ENCODE peak calls at places on chromosome 1, in four cellular contexts. R, P, A and T are unnamed samples.

GRCh38 chr1:5245348-5245747 is 590.9 kb downstream of the AJAP1 start:
- DNase-seq in R (no peak), P (no peak), A (no peak), T (no peak)

GRCh38 chr1:18727956-18728355 is 97.3 kb downstream of the PAX7 start:
- DNase-seq in R (no peak), P (no peak), A (no peak), T (no peak)

GRCh38 chr1:33165209-33165608 is 16.6 kb downstream of the TRIM62 start:
- DNase-seq in R (peak; percentile 96), P (no peak), A (peak; percentile 85), T (peak; percentile 83)

GRCh38 chr1:205610781-205611473 is 20.9 kb downstream of the ELK4 start:
- DNase-seq in R (no peak), P (no peak), A (no peak), T (no peak)

GRCh38 chr1:214364335-214364734 is 83.4 kb downstream of the SMYD2 start:
- DNase-seq in R (no peak), P (no peak), A (no peak), T (no peak)

GRCh38 chr1:32351077-32351858 is 11.0 kb downstream of the FAM229A start:
- DNase-seq in R (peak; percentile 100), P (peak; percentile 89), A (peak; percentile 96), T (peak; percentile 100)

GRCh38 chr1:206133751-206134371 is 16.7 kb upstream of the AVPR1B start:
- DNase-seq in R (no peak), P (no peak), A (no peak), T (no peak)

GRCh38 chr1:161307230-161307768 is 2.5 kb downstream of the MPZ start:
- DNase-seq in R (peak; percentile 68), P (peak; percentile 54), A (no peak), T (no peak)

GRCh38 chr1:4756851-4757580 is 102.6 kb downstream of the AJAP1 start:
- DNase-seq in R (no peak), P (no peak), A (no peak), T (no peak)

GRCh38 chr1:115879977-115880376 is 39.1 kb upstream of the NHLH2 start:
- DNase-seq in R (no peak), P (no peak), A (peak; percentile 20), T (no peak)

GRCh38 chr1:244862354-244862698 is 2.0 kb downstream of the HNRNPU start:
- DNase-seq in R (no peak), P (no peak), A (no peak), T (no peak)

GRCh38 chr1:228838717-228839500 is 103.6 kb downstream of the RHOU start:
- DNase-seq in R (no peak), P (peak; percentile 62), A (no peak), T (no peak)

GRCh38 chr1:119549719-119550141 is 42.7 kb downstream of the HSD3B1 start:
- DNase-seq in R (peak; percentile 26), P (peak; percentile 53), A (peak; percentile 70), T (peak; percentile 62)

GRCh38 chr1:95438213-95438948 is 204.4 kb downstream of the RWDD3 start:
- DNase-seq in R (no peak), P (no peak), A (no peak), T (no peak)

GRCh38 chr1:184820218-184820720 is 65.6 kb upstream of the EDEM3 start:
- DNase-seq in R (no peak), P (no peak), A (no peak), T (no peak)

GRCh38 chr1:108141604-108142003 is 58.5 kb downstream of the SLC25A24 start:
- DNase-seq in R (no peak), P (no peak), A (no peak), T (no peak)

GRCh38 chr1:9816199-9816598 is 7.6 kb downstream of the CLSTN1 start:
- DNase-seq in R (no peak), P (no peak), A (no peak), T (no peak)

GRCh38 chr1:202149566-202149965 is 5.0 kb upstream of the ARL8A start:
- DNase-seq in R (no peak), P (no peak), A (no peak), T (no peak)

GRCh38 chr1:47650205-47650604 is 212.4 kb downstream of the FOXD2 start:
- DNase-seq in R (no peak), P (no peak), A (no peak), T (no peak)

GRCh38 chr1:107464827-107465226 is 324.0 kb downstream of the NTNG1 start:
- DNase-seq in R (no peak), P (no peak), A (peak; percentile 33), T (peak; percentile 22)

GRCh38 chr1:59502009-59502691 is 205.3 kb downstream of the FGGY start:
- DNase-seq in R (no peak), P (no peak), A (no peak), T (no peak)

GRCh38 chr1:70874826-70875225 is 172.8 kb downstream of the PTGER3 start:
- DNase-seq in R (no peak), P (no peak), A (no peak), T (no peak)

DNA sequence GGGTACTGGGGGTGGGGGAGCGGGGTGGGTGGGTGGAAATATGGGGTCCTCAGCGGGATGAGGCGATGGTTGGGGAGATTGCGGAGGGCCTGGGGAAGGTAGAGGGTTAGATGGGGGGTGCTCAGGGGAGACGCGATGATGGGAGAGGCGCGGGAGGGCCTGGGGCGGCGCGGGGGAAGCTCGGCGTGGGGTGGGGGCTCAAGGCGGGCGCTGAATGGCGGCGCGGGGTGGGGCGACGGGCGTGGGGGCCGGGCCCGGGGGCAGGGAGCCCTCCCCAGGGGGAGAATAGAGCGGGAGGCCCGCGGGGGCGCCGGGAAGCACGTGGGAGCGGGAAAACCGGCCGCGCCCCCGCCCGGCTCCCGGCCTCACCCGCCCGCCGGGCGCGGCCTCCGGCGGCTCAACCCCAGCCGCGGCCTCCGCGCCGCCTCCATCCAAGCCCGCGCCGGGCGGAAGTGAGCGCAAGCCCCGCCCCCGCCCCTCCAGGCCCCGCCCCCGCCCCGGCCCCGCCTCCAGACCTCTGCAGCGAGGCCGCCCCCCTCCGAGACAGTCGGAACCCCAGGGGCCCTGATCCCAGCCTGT is at the start of gene FAAP20:
- DNase-seq in R (peak; percentile 91), P (peak; percentile 24), A (peak; percentile 60), T (peak; percentile 81)
- TF ChIP-seq ELF4 in R (no peak), P (no peak), A (no peak), T (no peak)

DNA sequence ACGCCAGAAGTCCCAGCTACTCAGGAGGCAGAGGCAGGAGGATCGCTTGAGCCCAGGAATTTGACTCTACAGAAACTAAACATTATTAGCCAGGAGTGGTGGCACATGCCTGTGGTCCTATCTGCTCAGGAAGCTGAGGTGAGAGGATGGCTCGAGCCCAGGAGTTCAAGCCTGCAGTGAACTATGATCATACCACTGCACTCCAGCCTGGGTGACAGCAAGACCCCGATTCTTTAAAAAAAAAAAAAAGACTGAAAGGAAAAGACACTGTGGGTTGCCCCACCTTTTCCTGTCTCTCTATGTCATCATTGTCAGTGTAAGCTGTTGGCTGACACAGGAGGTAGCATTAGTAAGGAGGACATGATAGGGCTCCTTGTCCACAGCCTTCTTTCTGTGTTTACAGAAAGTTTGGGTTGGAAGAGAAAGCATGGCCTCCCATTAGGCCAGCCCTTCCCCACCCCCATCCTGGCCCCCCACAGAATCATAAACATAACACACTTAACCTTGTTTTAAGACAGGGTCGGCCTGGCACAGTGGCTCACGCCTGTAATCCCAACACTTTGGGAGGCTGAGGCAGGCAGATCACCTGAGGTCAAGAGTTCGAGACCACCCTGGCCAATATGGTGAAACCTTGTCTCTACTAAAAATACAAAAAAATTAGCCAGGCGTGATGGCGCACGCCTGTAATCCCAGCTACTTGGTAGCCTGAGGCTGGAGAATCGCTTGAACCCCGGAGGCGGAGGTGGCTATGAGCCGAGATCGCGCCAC is 20.6 kb upstream of the RCAN3 start:
- DNase-seq in R (no peak), P (no peak), A (no peak), T (no peak)
- TF ChIP-seq ELF4 in R (no peak), P (no peak), A (no peak), T (no peak)

GRCh38 chr1:30966690-30967369 is 58.3 kb upstream of the SDC3 start:
- DNase-seq in R (no peak), P (peak; percentile 20), A (no peak), T (peak; percentile 31)
- TF ChIP-seq ELF4 in R (no peak), P (no peak), A (no peak), T (no peak)

DNA sequence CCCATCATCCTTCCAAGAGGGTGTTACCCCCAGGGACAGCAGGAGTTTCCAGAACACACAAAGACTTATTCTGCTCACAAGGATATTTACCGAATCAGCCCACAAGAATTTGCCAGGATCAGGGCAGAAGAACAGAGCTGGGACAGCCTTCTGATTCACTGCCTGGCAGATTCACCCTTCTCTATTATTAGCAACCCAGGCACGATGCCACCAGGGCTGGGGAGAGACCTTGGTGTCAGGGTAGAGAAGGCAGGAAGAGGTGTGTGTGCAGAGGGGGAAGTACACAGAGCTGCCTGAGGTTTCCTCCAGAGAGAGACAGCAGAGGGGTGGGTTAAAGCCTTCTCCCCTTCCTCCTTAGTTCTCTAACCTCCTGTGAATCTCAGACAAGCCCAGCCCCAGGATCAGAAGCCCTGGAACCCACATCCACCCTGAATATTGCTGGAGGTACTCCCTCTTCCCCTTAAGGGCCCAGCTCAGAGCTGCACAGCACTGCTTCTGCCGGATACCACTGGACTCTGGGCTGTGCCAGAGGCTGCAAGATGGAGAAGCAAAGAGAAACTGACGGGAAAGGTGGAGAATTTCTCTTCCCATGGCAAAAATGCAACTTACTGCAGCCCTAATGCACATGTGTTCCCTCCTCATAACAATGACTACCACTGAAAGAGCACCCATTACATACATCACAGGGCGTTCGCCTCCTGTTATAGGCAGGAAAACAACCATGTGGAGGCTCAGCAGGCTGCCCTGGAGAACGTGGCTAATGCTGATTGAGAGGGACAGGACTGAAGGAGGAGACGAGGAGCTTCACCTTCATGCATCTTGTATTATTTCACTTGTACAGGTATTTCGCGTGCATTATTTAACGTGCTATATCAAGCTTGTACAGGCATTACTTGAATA is 61.7 kb downstream of the ITPKB start:
- DNase-seq in R (no peak), P (no peak), A (no peak), T (no peak)
- TF ChIP-seq ELF4 in R (no peak), P (no peak), A (no peak), T (no peak)

GRCh38 chr1:36463773-36464604 is at the start of gene MRPS15:
- DNase-seq in R (peak; percentile 96), P (peak; percentile 90), A (peak; percentile 93), T (peak; percentile 94)

GRCh38 chr1:36466370-36467026 is 2.3 kb upstream of the MRPS15 start:
- DNase-seq in R (no peak), P (no peak), A (no peak), T (no peak)

GRCh38 chr1:36465731-36466369 is 1.7 kb upstream of the MRPS15 start:
- DNase-seq in R (no peak), P (no peak), A (no peak), T (no peak)

GRCh38 chr1:36463404-36463772 is 796 bp downstream of the MRPS15 start:
- DNase-seq in R (no peak), P (no peak), A (no peak), T (no peak)

DNA sequence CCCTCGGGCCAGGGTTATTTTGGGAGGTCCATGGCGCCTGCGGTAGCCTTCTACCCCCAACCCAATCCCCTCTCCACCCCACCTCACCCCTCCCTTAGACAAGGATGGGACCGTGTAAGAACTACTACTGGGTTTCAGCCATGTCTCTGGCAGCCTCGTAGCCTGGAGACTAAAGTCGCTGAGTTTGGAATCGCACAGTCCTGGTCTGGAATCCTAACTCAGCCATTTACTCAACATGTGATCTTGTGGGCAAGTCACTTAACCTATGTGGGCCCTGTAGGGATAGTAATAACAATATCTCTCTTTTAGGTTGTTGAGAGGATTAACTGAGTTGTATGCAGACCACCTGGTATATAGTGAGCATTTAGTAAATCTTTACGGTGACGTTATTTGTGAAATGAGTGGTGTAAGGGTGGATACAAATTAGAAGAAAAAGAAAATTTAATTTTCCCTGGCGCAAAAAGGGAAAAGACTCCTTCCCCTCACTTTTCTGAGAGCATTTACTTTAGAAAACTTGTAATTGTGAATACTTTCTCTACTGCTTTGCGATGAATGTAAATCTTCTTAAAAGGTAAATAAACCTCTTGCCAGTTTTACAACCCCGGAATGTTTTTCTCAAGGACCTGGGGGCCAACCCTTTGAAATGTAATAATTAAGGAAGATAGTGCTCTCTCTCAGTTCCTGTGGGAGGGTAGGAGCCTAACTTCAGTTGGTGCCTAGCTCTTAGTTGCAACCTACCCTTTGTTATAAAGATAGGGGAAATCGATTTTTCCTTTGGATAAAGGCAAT is 615 bp upstream of the MRPS15 start:
- DNase-seq in R (no peak), P (no peak), A (peak; percentile 29), T (peak; percentile 53)
- TF ChIP-seq ELF4 in R (peak; percentile 5), P (no peak), A (no peak), T (no peak)